ENCODE peak calls at places on chromosomes 16 and 17, in eight cellular contexts. T is CD8-positive, alpha-beta memory T cell; N is left lung; F is heart right ventricle; J is A549; L is GM23248; G is Peyer's patch; B is neural progenitor cell. H is an unnamed sample. For H3K9me3 and H3K4me1, the result is how much of the 10 kb centered on the place peaks cover.

GRCh38 chr16:15961060-15961511 is 11.7 kb downstream of the ABCC1 start:
- DNase-seq in J (no peak), T (peak), L (no peak), N (no peak), B (no peak), F (no peak), G (peak), H (no peak)

GRCh38 chr17:41334385-41334784 is 16.2 kb downstream of the KRT33A start:
- DNase-seq in L (no peak), G (no peak), T (no peak), N (no peak), F (no peak), B (no peak), J (no peak), H (no peak)

GRCh38 chr17:57357392-57357784 is 101.1 kb downstream of the MSI2 start:
- DNase-seq in N (peak), B (no peak), G (no peak), T (no peak), F (peak), J (no peak), L (no peak), H (no peak)

GRCh38 chr16:70254095-70254964 is 2.6 kb upstream of the EXOSC6 start:
- DNase-seq in B (no peak), J (no peak), G (no peak), F (no peak), N (no peak), L (no peak), T (no peak), H (no peak)

GRCh38 chr17:58679263-58680037 is 12.4 kb downstream of the TEX14 start:
- DNase-seq in F (no peak), G (no peak), B (no peak), J (peak), N (no peak), T (no peak), L (no peak), H (no peak)

GRCh38 chr16:4893103-4893862 is 43.7 kb downstream of the PPL start:
- DNase-seq in N (no peak), L (no peak), G (no peak), J (no peak), F (no peak), T (no peak), B (no peak), H (no peak)

GRCh38 chr17:39913989-39914388 is 4.4 kb downstream of the GSDMB start:
- DNase-seq in G (no peak), J (no peak), L (no peak), F (no peak), T (no peak), N (no peak), B (no peak), H (no peak)

GRCh38 chr16:7853197-7853596 is 520.6 kb downstream of the RBFOX1 start:
- DNase-seq in N (no peak), L (no peak), B (no peak), J (no peak), F (no peak), G (no peak), T (no peak), H (no peak)

GRCh38 chr16:52539197-52539596 is 7.7 kb downstream of the TOX3 start:
- DNase-seq in F (no peak), J (no peak), G (no peak), N (no peak), L (no peak), B (no peak), T (no peak), H (no peak)

GRCh38 chr16:62036807-62037135 is 533 bp upstream of the CDH8 start:
- DNase-seq in J (no peak), G (no peak), F (no peak), B (peak), T (no peak), N (no peak), L (no peak), H (no peak)

GRCh38 chr16:71817690-71818089 is 9.1 kb upstream of the AP1G1 start:
- DNase-seq in G (no peak), T (no peak), J (no peak), L (no peak), B (no peak), F (no peak), N (no peak), H (no peak)

GRCh38 chr17:14214271-14214670 is 22.4 kb downstream of the CDRT15 start:
- DNase-seq in F (no peak), T (no peak), J (no peak), L (peak), N (no peak), G (no peak), B (no peak), H (no peak)

GRCh38 chr17:4109424-4109823 is 33.4 kb downstream of the ZZEF1 start:
- DNase-seq in G (peak), F (no peak), J (no peak), T (no peak), L (no peak), N (no peak), B (no peak), H (no peak)

GRCh38 chr17:45660474-45660873 is 123.6 kb upstream of the CRHR1 start:
- DNase-seq in G (no peak), J (no peak), T (no peak), N (no peak), B (peak), F (no peak), L (no peak), H (no peak)

GRCh38 chr16:85908444-85908843 is 9.5 kb downstream of the IRF8 start:
- DNase-seq in L (no peak), F (no peak), G (peak), T (no peak), B (no peak), N (no peak), J (no peak), H (no peak)

GRCh38 chr16:80515374-80515773 is 25.4 kb upstream of the DYNLRB2 start:
- DNase-seq in L (no peak), J (no peak), F (no peak), T (no peak), N (no peak), B (no peak), G (no peak), H (no peak)

GRCh38 chr17:45430738-45431530 is 1.7 kb downstream of the ARHGAP27 start:
- DNase-seq in N (peak), L (peak), J (no peak), F (no peak), T (no peak), B (peak), G (peak), H (no peak)

GRCh38 chr17:50469671-50470305 is 1.1 kb upstream of the CHAD start:
- DNase-seq in F (no peak), N (no peak), J (no peak), G (no peak), L (no peak), B (no peak), T (no peak), H (no peak)

GRCh38 chr17:48052956-48053757 is 5.0 kb downstream of the NFE2L1 start:
- DNase-seq in G (peak), N (peak), L (peak), F (peak), J (no peak), T (no peak), B (no peak), H (no peak)

DNA sequence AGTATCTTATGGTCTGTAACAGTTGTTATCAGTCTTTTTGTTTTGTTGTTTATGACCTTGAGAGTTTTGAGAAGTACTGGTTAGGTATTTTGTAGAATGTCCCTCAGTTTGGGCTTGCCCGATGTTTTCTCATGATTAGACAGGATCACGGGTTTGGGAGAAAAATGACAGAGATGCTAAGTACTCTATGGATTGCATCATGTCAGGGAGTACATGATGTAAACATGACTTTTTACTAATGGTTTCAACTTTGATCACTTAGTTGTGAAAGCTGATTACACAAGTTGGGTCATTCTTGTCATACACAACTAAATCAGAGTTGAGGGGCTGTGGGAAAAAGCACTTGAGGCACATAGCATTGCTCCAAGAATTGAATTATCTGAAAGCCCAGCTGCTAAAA is 94.7 kb upstream of the SIAH1 start:
- DNase-seq in G (no peak), B (no peak), N (no peak), F (no peak), L (no peak), J (no peak), T (no peak), H (no peak)
- H3K9me3 ChIP-seq in G (under half), B (under half), N (under half), F (under half), L (under half), J (under half), T (under half), H (under half)

GRCh38 chr17:82318772-82319606 is 1.6 kb upstream of the CD7 start:
- DNase-seq in G (no peak), L (no peak), B (no peak), T (no peak), F (no peak), J (no peak), N (no peak), H (no peak)

GRCh38 chr17:82318169-82318498 is 726 bp upstream of the CD7 start:
- DNase-seq in G (no peak), L (no peak), B (no peak), J (no peak), F (no peak), N (no peak), T (no peak), H (no peak)

GRCh38 chr17:82316651-82317393 is 586 bp downstream of the CD7 start:
- DNase-seq in B (no peak), J (no peak), L (no peak), T (no peak), N (no peak), G (no peak), F (peak), H (no peak)

GRCh38 chr17:82315703-82316358 is 1.6 kb downstream of the CD7 start:
- DNase-seq in N (no peak), L (no peak), B (peak), F (peak), T (peak), G (peak), J (no peak), H (no peak)

GRCh38 chr17:82317394-82318168 is at the start of gene CD7:
- DNase-seq in J (no peak), T (peak), N (no peak), G (peak), F (peak), B (no peak), L (no peak), H (no peak)
- H3K27ac ChIP-seq in J (no peak), T (peak), N (no peak), G (peak), F (no peak), B (no peak), L (no peak), H (no peak)

GRCh38 chr17:68357886-68358285 is 66.6 kb downstream of the ARSG start:
- DNase-seq in G (no peak), L (no peak), N (no peak), F (no peak), T (no peak), B (no peak), J (no peak), H (no peak)
- H3K4me1 ChIP-seq in G (under half), L (under half), N (under half), F (under half), T (under half), B (under half), J (under half), H (under half)

GRCh38 chr17:22569459-22570143 is 877.3 kb downstream of the KCNJ18 start:
- DNase-seq in J (no peak), L (no peak), N (no peak), T (no peak), F (no peak), G (no peak), B (no peak), H (no peak)
- H3K9me3 ChIP-seq in J (under half), L (under half), N (under half), T (under half), F (under half), G (under half), B (under half), H (under half)

DNA sequence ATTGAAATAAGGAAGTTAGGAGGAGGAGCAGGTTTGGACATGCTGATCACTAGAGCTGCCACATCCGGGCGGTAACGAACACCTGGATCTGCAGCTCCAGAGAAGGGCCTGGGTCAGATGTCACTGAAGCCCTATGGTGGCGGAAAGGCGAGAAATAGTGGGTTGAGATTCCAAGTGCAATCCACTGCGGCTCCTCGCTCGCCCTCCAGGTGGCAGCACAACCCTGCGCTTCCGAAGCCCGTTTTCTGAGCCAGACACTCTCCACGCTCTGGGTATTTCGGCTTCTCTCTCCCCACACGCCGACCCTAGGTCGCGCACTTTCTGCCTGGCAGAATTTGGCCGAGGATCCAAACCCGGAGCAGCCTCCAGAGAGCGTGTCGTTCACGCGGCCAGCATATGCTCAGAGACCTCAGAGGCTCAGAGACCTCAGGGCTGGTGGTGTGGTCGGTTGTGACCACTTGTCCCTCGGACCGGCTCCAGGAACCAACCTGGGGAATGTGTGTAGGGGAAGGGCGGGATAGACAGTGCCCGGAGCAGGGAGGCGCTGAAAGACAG is 922 bp upstream of the SLC2A4 start:
- DNase-seq in T (peak), G (peak), F (peak), B (peak), N (peak), L (peak), J (peak), H (no peak)
- H3K27ac ChIP-seq in T (no peak), G (peak), F (peak), B (no peak), N (peak), L (peak), J (peak), H (no peak)

H was measured in iPS DF 6.9.